ENCODE peak calls at places on chromosomes 6 and 20, in four cellular contexts. E, Q, V and X are unnamed samples.

GRCh38 chr20:37935435-37935834 is 32.5 kb downstream of the VSTM2L start:
- DNase-seq in E (no peak), Q (no peak), V (peak; percentile 6), X (no peak)

GRCh38 chr6:164069352-164070022 is 655.0 kb downstream of the QKI start:
- DNase-seq in E (peak; percentile 22), Q (no peak), V (no peak), X (no peak)

GRCh38 chr6:41334482-41335023 is 855 bp upstream of the NCR2 start:
- DNase-seq in E (no peak), Q (no peak), V (no peak), X (no peak)

GRCh38 chr6:106630366-106630765 is 988 bp downstream of the QRSL1 start:
- DNase-seq in E (no peak), Q (no peak), V (no peak), X (no peak)

GRCh38 chr6:146028250-146028789 is 542 bp upstream of the GRM1 start:
- DNase-seq in E (no peak), Q (no peak), V (peak; percentile 51), X (no peak)

GRCh38 chr20:41142241-41142640 is 4.9 kb downstream of the PLCG1 start:
- DNase-seq in E (no peak), Q (no peak), V (no peak), X (no peak)

GRCh38 chr6:25971187-25971811 is 8.7 kb downstream of the TRIM38 start:
- DNase-seq in E (peak; percentile 76), Q (no peak), V (peak; percentile 95), X (no peak)

GRCh38 chr20:51687071-51687470 is 81.1 kb downstream of the ATP9A start:
- DNase-seq in E (no peak), Q (no peak), V (peak; percentile 75), X (no peak)

GRCh38 chr6:113732384-113732966 is 124.7 kb upstream of the MARCKS start:
- DNase-seq in E (no peak), Q (no peak), V (peak; percentile 59), X (peak; percentile 45)

GRCh38 chr20:64188682-64189529 is 24.7 kb downstream of the MYT1 start:
- DNase-seq in E (peak; percentile 88), Q (no peak), V (peak; percentile 20), X (peak; percentile 88)

GRCh38 chr6:67606905-67607828 is 1027.9 kb upstream of the ADGRB3 start:
- DNase-seq in E (peak; percentile 27), Q (no peak), V (peak; percentile 93), X (no peak)

GRCh38 chr6:51025082-51025777 is 206.6 kb downstream of the TFAP2B start:
- DNase-seq in E (no peak), Q (no peak), V (no peak), X (no peak)